ENCODE peak calls at places on chromosomes 7 and 10, in five cellular contexts. J, F, H, L and X are unnamed samples.

GRCh38 chr7:30041526-30042269 is 13.5 kb downstream of the PLEKHA8 start:
- ATAC-seq in J (no peak), F (no peak), H (no peak), L (no peak), X (no peak)

GRCh38 chr10:67780759-67781538 is 57.0 kb downstream of the DNAJC12 start:
- ATAC-seq in J (peak), F (no peak), H (peak), L (peak), X (no peak)

GRCh38 chr7:76086070-76086469 is 38.2 kb downstream of the MDH2 start:
- ATAC-seq in J (no peak), F (no peak), H (no peak), L (no peak), X (no peak)

GRCh38 chr7:158530800-158531609 is 56.6 kb downstream of the PTPRN2 start:
- ATAC-seq in J (no peak), F (no peak), H (no peak), L (no peak), X (no peak)

GRCh38 chr10:33749809-33750208 is 415.3 kb upstream of the NRP1 start:
- ATAC-seq in J (no peak), F (no peak), H (peak), L (no peak), X (no peak)

GRCh38 chr7:139842414-139843210 is 13.5 kb downstream of the TBXAS1 start:
- ATAC-seq in J (no peak), F (no peak), H (peak), L (peak), X (no peak)

GRCh38 chr7:128453836-128454804 is 1.6 kb upstream of the HILPDA start:
- ATAC-seq in J (no peak), F (peak), H (no peak), L (no peak), X (peak)

GRCh38 chr10:3080608-3081007 is 13.3 kb downstream of the PFKP start:
- ATAC-seq in J (no peak), F (no peak), H (no peak), L (peak), X (no peak)

GRCh38 chr10:129020621-129021020 is 446.4 kb upstream of the MGMT start:
- ATAC-seq in J (no peak), F (no peak), H (no peak), L (no peak), X (no peak)

GRCh38 chr10:44060719-44061118 is 324.2 kb downstream of the CXCL12 start:
- ATAC-seq in J (no peak), F (no peak), H (no peak), L (no peak), X (no peak)

GRCh38 chr10:70775679-70776454 is 9.3 kb downstream of the TBATA start:
- ATAC-seq in J (no peak), F (no peak), H (no peak), L (no peak), X (no peak)

GRCh38 chr7:155577509-155577905 is 31.1 kb upstream of the CNPY1 start:
- ATAC-seq in J (no peak), F (no peak), H (no peak), L (no peak), X (no peak)

GRCh38 chr10:84428711-84429110 is 100.3 kb downstream of the CCSER2 start:
- ATAC-seq in J (no peak), F (no peak), H (no peak), L (no peak), X (no peak)

GRCh38 chr10:103470755-103471653 is 8.0 kb downstream of the CALHM3 start:
- ATAC-seq in J (peak), F (peak), H (peak), L (peak), X (peak)
- TF ChIP-seq POLR2AphosphoS5 in J (no peak), F (no peak), H (no peak), L (no peak), X (no peak)

DNA sequence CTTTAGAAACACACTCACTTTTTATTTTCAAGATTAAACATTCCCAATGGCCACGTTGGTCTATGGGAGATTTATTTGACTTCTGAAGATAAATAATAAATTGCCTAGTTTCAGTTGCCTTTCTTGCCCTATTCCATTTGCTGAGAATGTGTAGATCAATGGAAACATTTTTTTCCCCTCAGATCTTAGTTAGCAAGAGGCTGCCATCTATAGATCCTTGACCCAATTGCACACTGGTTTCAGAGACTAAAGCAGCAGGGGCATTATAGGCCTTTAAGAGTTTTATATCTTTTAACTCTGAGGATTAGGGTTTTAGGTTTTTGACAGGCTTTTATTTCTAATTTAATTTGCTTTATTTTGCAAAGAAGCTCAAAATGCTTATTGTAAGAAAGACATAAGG is 163.2 kb upstream of the GPR26 start:
- ATAC-seq in J (no peak), F (no peak), H (peak), L (no peak), X (no peak)
- TF ChIP-seq POLR2A in J (no peak), F (no peak), H (no peak), L (no peak), X (no peak)

GRCh38 chr7:26398436-26399308 is 107.0 kb downstream of the SNX10 start:
- ATAC-seq in J (peak), F (peak), H (peak), L (peak), X (peak)
- TF ChIP-seq EP300 in J (no peak), F (no peak), H (peak), L (no peak), X (no peak)

GRCh38 chr7:157432541-157432956 is 95.7 kb downstream of the DNAJB6 start:
- ATAC-seq in J (peak), F (peak), H (peak), L (peak), X (no peak)

GRCh38 chr7:157431951-157432540 is 95.2 kb downstream of the DNAJB6 start:
- ATAC-seq in J (peak), F (no peak), H (no peak), L (no peak), X (no peak)

GRCh38 chr7:157433628-157434027 is 96.8 kb downstream of the DNAJB6 start:
- ATAC-seq in J (no peak), F (no peak), H (no peak), L (no peak), X (no peak)

GRCh38 chr7:157434231-157434630 is 97.4 kb downstream of the DNAJB6 start:
- ATAC-seq in J (peak), F (no peak), H (no peak), L (no peak), X (no peak)

DNA sequence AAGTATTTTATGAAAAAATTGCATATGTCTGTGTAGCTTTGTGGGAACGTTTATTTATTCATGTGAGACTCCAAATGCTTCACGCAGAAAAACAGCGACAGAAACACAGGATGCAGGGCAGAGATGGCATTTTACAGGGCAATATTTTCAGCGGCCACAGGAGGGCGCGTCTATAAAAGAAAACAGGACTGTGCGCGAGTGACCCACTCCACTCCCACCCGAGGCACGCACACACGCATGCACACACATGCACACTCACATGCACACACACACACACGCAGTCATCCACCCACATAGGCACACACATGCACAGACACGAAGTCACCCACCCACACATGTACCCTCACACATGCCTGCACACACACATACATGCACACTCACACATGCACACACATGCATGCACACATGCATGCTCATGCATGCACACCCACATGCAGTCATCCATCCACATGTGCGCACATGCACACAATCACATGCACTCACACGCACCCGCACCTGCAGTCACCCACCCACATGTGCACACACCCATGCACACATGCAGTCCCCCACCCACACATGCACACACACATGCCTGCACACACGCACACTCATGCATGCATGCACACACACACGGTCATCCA is 96.3 kb downstream of the DNAJB6 start:
- ATAC-seq in J (peak), F (peak), H (peak), L (peak), X (peak)
- TF ChIP-seq POLR2AphosphoS5 in J (no peak), F (no peak), H (no peak), L (no peak), X (no peak)

GRCh38 chr7:113907617-113908016 is 11.2 kb downstream of the PPP1R3A start:
- ATAC-seq in J (no peak), F (no peak), H (no peak), L (no peak), X (no peak)

GRCh38 chr7:113915991-113916390 is 2.8 kb downstream of the PPP1R3A start:
- ATAC-seq in J (no peak), F (no peak), H (no peak), L (no peak), X (no peak)

GRCh38 chr7:113917840-113918239 is 969 bp downstream of the PPP1R3A start:
- ATAC-seq in J (no peak), F (no peak), H (no peak), L (no peak), X (no peak)

DNA sequence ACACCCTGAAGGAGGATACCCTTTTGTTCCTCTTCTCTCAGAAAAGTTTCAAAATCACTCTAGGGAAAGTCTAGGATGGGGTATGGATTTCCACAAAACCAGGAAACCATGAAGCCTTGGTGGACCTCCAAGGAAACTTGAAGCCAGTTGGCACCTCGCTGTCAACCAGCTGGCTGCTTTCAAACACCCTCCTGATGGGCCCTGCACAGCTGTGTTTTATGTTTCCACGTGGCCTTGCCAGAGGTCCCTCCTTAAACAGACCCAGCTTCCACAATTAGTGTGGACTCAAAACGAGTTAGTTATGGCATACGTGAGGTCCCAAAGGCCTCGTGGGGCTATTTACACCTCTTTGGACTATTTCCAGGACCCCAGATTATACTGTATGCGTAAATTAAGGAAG is 5.9 kb downstream of the PPP1R3A start:
- ATAC-seq in J (no peak), F (no peak), H (no peak), L (no peak), X (no peak)
- TF ChIP-seq POLR2A in J (no peak), F (no peak), H (no peak), L (no peak), X (no peak)